ENCODE peak calls at places on chromosomes 6 and 20, in nine cellular contexts. M, W, I, K, D, T, C, Z and R are unnamed samples.

GRCh38 chr6:127968394-127968793 is 67.5 kb upstream of the THEMIS start:
- DNase-seq in M (no peak), W (no peak), I (no peak), K (no peak), D (no peak), T (no peak), C (no peak), Z (no peak), R (no peak)

GRCh38 chr6:143531720-143532504 is 20.4 kb upstream of the FUCA2 start:
- DNase-seq in M (no peak), W (no peak), I (no peak), K (no peak), D (no peak), T (no peak), C (no peak), Z (no peak), R (no peak)

GRCh38 chr20:4835244-4836177 is 113.8 kb downstream of the PRND start:
- DNase-seq in M (no peak), W (no peak), I (no peak), K (no peak), D (peak), T (no peak), C (no peak), Z (peak), R (no peak)

GRCh38 chr6:140921366-140922226 is 1211.1 kb upstream of the GJE1 start:
- DNase-seq in M (peak), W (peak), I (no peak), K (no peak), D (peak), T (no peak), C (peak), Z (peak), R (peak)

GRCh38 chr20:64083380-64084208 is 604 bp downstream of the LKAAEAR1 start:
- DNase-seq in M (peak), W (peak), I (peak), K (no peak), D (peak), T (peak), C (no peak), Z (peak), R (peak)

GRCh38 chr20:59835448-59836395 is 97.7 kb downstream of the SYCP2 start:
- DNase-seq in M (peak), W (no peak), I (no peak), K (no peak), D (peak), T (peak), C (no peak), Z (peak), R (peak)

GRCh38 chr20:23654005-23654404 is 16.2 kb upstream of the CST3 start:
- DNase-seq in M (no peak), W (no peak), I (no peak), K (no peak), D (peak), T (no peak), C (no peak), Z (no peak), R (no peak)

GRCh38 chr20:3485913-3486312 is 15.1 kb downstream of the ATRN start:
- DNase-seq in M (no peak), W (no peak), I (no peak), K (no peak), D (no peak), T (no peak), C (no peak), Z (no peak), R (no peak)

GRCh38 chr6:20438462-20439070 is 36.9 kb downstream of the E2F3 start:
- DNase-seq in M (no peak), W (no peak), I (no peak), K (no peak), D (no peak), T (no peak), C (no peak), Z (no peak), R (no peak)

GRCh38 chr6:10196090-10196489 is 218.8 kb downstream of the TFAP2A start:
- DNase-seq in M (no peak), W (no peak), I (no peak), K (no peak), D (no peak), T (no peak), C (no peak), Z (no peak), R (no peak)

GRCh38 chr6:151141685-151142084 is 98.1 kb upstream of the AKAP12 start:
- DNase-seq in M (peak), W (no peak), I (no peak), K (no peak), D (no peak), T (no peak), C (peak), Z (no peak), R (peak)

GRCh38 chr6:133393891-133394290 is 152.7 kb downstream of the EYA4 start:
- DNase-seq in M (no peak), W (no peak), I (no peak), K (no peak), D (no peak), T (no peak), C (no peak), Z (no peak), R (no peak)